ENCODE peak calls at places on chromosomes 2 and 18, in nine cellular contexts. Q is suprapubic skin, M is skeletal muscle cell, U is LHCN-M2, N is MM.1S, X is stromal cell of bone marrow, D is NCI-H226, K is T-helper 2 cell, I is WTC11. O is an unnamed sample.

GRCh38 chr18:48815581-48816324 is 135.0 kb downstream of the SMAD7 start:
- DNase-seq in X (peak), N (no peak), K (no peak), Q (peak), I (peak), U (peak), M (no peak), D (no peak), O (no peak)

GRCh38 chr2:23824777-23825212 is 102.1 kb downstream of the ATAD2B start:
- DNase-seq in N (peak), U (peak), D (peak), I (no peak), X (peak), K (no peak), Q (no peak), M (no peak), O (peak)

GRCh38 chr18:456361-456821 is 44.1 kb downstream of the COLEC12 start:
- DNase-seq in D (no peak), X (peak), Q (no peak), K (no peak), M (peak), N (no peak), I (no peak), U (no peak), O (no peak)

GRCh38 chr2:79219383-79219988 is 59.9 kb upstream of the REG3A start:
- DNase-seq in X (peak), D (no peak), M (no peak), I (peak), N (peak), U (peak), Q (no peak), K (no peak), O (peak)

GRCh38 chr2:47984041-47984440 is 77.7 kb upstream of the FBXO11 start:
- DNase-seq in K (no peak), M (no peak), N (no peak), U (no peak), D (no peak), Q (no peak), I (no peak), X (peak), O (peak)

GRCh38 chr2:137435176-137435575 is 529.1 kb upstream of the HNMT start:
- DNase-seq in Q (no peak), K (no peak), I (no peak), M (peak), N (no peak), U (no peak), X (peak), D (no peak), O (no peak)

GRCh38 chr18:59035591-59035990 is 104.1 kb upstream of the SEC11C start:
- DNase-seq in M (no peak), X (no peak), K (no peak), U (no peak), I (no peak), Q (no peak), D (no peak), N (no peak), O (no peak)

GRCh38 chr2:177243073-177243472 is 21.5 kb downstream of the NFE2L2 start:
- DNase-seq in N (no peak), K (no peak), U (no peak), X (no peak), D (no peak), M (no peak), Q (no peak), I (no peak), O (no peak)

GRCh38 chr2:172307800-172308199 is 119.6 kb upstream of the ITGA6 start:
- DNase-seq in K (no peak), U (no peak), D (peak), X (no peak), I (no peak), N (no peak), Q (no peak), M (no peak), O (peak)

GRCh38 chr2:30673127-30673526 is 134.1 kb downstream of the CAPN13 start:
- DNase-seq in U (no peak), N (no peak), D (no peak), K (no peak), I (no peak), M (no peak), Q (no peak), X (no peak), O (no peak)

GRCh38 chr2:182784058-182784706 is 68.1 kb downstream of the DNAJC10 start:
- DNase-seq in I (no peak), D (no peak), N (no peak), Q (no peak), X (no peak), K (no peak), M (no peak), U (no peak), O (no peak)

GRCh38 chr18:14086459-14087231 is 45.6 kb downstream of the ZNF519 start:
- DNase-seq in M (peak), I (peak), N (peak), X (peak), Q (no peak), U (peak), D (peak), K (no peak), O (peak)

GRCh38 chr2:23803275-23803964 is 123.5 kb downstream of the ATAD2B start:
- DNase-seq in I (no peak), Q (no peak), X (peak), N (no peak), M (peak), K (no peak), D (peak), U (peak), O (no peak)

GRCh38 chr2:58447586-58447985 is 206.5 kb upstream of the FANCL start:
- DNase-seq in X (no peak), M (no peak), K (no peak), I (no peak), Q (no peak), D (no peak), N (no peak), U (peak), O (no peak)

GRCh38 chr2:30765876-30766470 is 41.3 kb downstream of the CAPN13 start:
- DNase-seq in U (no peak), Q (no peak), K (no peak), M (no peak), D (no peak), N (no peak), X (no peak), I (no peak), O (no peak)

GRCh38 chr2:172282944-172283343 is 144.4 kb upstream of the ITGA6 start:
- DNase-seq in U (peak), I (no peak), D (peak), X (peak), Q (no peak), M (peak), N (no peak), K (no peak), O (no peak)

GRCh38 chr2:68225119-68225632 is 27.2 kb downstream of the PPP3R1 start:
- DNase-seq in U (peak), Q (no peak), K (peak), X (no peak), N (peak), M (no peak), D (peak), I (peak), O (peak)

GRCh38 chr2:23246992-23247683 is 137.8 kb upstream of the KLHL29 start:
- DNase-seq in X (no peak), I (no peak), K (no peak), U (no peak), Q (no peak), M (no peak), D (no peak), N (no peak), O (no peak)

GRCh38 chr2:11420190-11420589 is 45.8 kb downstream of the E2F6 start:
- DNase-seq in Q (no peak), X (no peak), D (no peak), N (no peak), K (no peak), M (no peak), U (no peak), I (no peak), O (no peak)

GRCh38 chr2:63544017-63544627 is 44.2 kb downstream of the WDPCP start:
- DNase-seq in U (peak), N (peak), I (no peak), Q (no peak), D (no peak), K (no peak), M (no peak), X (no peak), O (peak)

GRCh38 chr2:70692256-70692655 is 75.7 kb downstream of the ADD2 start:
- DNase-seq in I (no peak), X (no peak), D (no peak), U (no peak), M (no peak), N (no peak), K (no peak), Q (no peak), O (no peak)

GRCh38 chr2:88919087-88919738 is 227.7 kb downstream of the RPIA start:
- DNase-seq in I (no peak), M (no peak), K (no peak), X (peak), N (peak), D (peak), U (peak), Q (no peak), O (peak)

GRCh38 chr2:64295326-64296149 is 151.3 kb upstream of the PELI1 start:
- DNase-seq in U (no peak), M (no peak), I (no peak), K (no peak), X (no peak), Q (no peak), N (no peak), D (no peak), O (no peak)

GRCh38 chr2:27006602-27007415 is 26.0 kb upstream of the TMEM214 start:
- DNase-seq in K (no peak), M (no peak), N (no peak), Q (no peak), D (no peak), U (no peak), X (no peak), I (no peak), O (no peak)

GRCh38 chr2:196170681-196171247 is 614 bp downstream of the STK17B start:
- DNase-seq in I (no peak), K (peak), X (peak), U (peak), Q (peak), D (peak), N (peak), M (no peak), O (peak)

GRCh38 chr2:31235504-31235902 is 1.6 kb downstream of the EHD3 start:
- DNase-seq in K (no peak), Q (no peak), N (no peak), I (no peak), D (peak), M (peak), U (peak), X (peak), O (no peak)

GRCh38 chr2:194104687-194105086 is 1552.3 kb upstream of the SLC39A10 start:
- DNase-seq in D (no peak), U (no peak), N (peak), K (no peak), X (no peak), M (no peak), I (no peak), Q (no peak), O (peak)